ENCODE peak calls at places on chromosomes 5 and 9, in four cellular contexts. Y is A549, N is H1, K is K562. T is an unnamed sample.

GRCh38 chr5:112479418-112479817 is 60.3 kb upstream of the EPB41L4A start:
- DNase-seq in N (no peak), K (no peak), Y (no peak), T (no peak)

GRCh38 chr5:38426493-38426892 is 130.0 kb downstream of the LIFR start:
- DNase-seq in K (no peak), Y (no peak), N (no peak), T (no peak)

GRCh38 chr5:74766348-74766886 is 500 bp downstream of the GFM2 start:
- DNase-seq in Y (peak; percentile 66), N (no peak), K (peak; percentile 43), T (no peak)

GRCh38 chr5:12951846-12952245 is 992.6 kb downstream of the DNAH5 start:
- DNase-seq in Y (no peak), N (no peak), K (no peak), T (no peak)

GRCh38 chr9:124254261-124254682 is 3.5 kb upstream of the NEK6 start:
- DNase-seq in Y (no peak), K (no peak), N (no peak), T (no peak)

GRCh38 chr5:172102913-172103629 is 85.0 kb downstream of the STK10 start:
- DNase-seq in N (no peak), K (peak; percentile 57), Y (peak; percentile 71), T (no peak)

GRCh38 chr9:134314039-134314949 is 12.0 kb upstream of the RXRA start:
- DNase-seq in K (no peak), Y (no peak), N (no peak), T (no peak)

GRCh38 chr5:43663916-43664315 is 60.9 kb downstream of the NNT start:
- DNase-seq in Y (no peak), K (no peak), N (no peak), T (no peak)

GRCh38 chr5:117888688-117889087 is 1099.7 kb downstream of the DTWD2 start:
- DNase-seq in N (no peak), Y (no peak), K (no peak), T (no peak)

GRCh38 chr5:76473676-76474075 is 70.6 kb downstream of the IQGAP2 start:
- DNase-seq in Y (no peak), K (no peak), N (no peak), T (no peak)

GRCh38 chr9:124469011-124469832 is 19.0 kb downstream of the ADGRD2 start:
- DNase-seq in Y (no peak), N (no peak), K (peak; percentile 44), T (no peak)

GRCh38 chr5:151459680-151460079 is 12.3 kb downstream of the SLC36A1 start:
- DNase-seq in N (no peak), Y (no peak), K (no peak), T (no peak)

GRCh38 chr5:66209350-66209749 is 65.2 kb downstream of the SREK1 start:
- DNase-seq in K (no peak), Y (peak; percentile 31), N (no peak), T (peak; percentile 24)

GRCh38 chr9:113808391-113809191 is 67.5 kb upstream of the ZNF618 start:
- DNase-seq in Y (no peak), N (peak; percentile 42), K (no peak), T (no peak)

GRCh38 chr9:38015267-38015666 is 53.8 kb downstream of the SHB start:
- DNase-seq in Y (no peak), K (no peak), N (no peak), T (no peak)

GRCh38 chr5:132962429-132962928 is 955 bp downstream of the AFF4 start:
- DNase-seq in Y (peak; percentile 27), N (no peak), K (peak; percentile 26), T (no peak)

GRCh38 chr5:120516799-120517198 is 52.7 kb downstream of the PRR16 start:
- DNase-seq in Y (no peak), N (no peak), K (no peak), T (no peak)

GRCh38 chr9:71769175-71770165 is 1.2 kb upstream of the CEMIP2 start:
- DNase-seq in Y (peak; percentile 49), K (peak; percentile 51), N (peak; percentile 88), T (peak; percentile 89)

GRCh38 chr9:128005938-128006337 is 25.1 kb upstream of the EEIG1 start:
- DNase-seq in N (no peak), K (no peak), Y (no peak), T (no peak)

GRCh38 chr9:33445389-33445881 is 2.0 kb downstream of the AQP3 start:
- DNase-seq in Y (no peak), K (no peak), N (no peak), T (no peak)

GRCh38 chr9:126697350-126697749 is 83.6 kb downstream of the LMX1B start:
- DNase-seq in Y (no peak), N (no peak), K (no peak), T (no peak)

GRCh38 chr5:133756756-133757155 is 144.4 kb upstream of the FSTL4 start:
- DNase-seq in K (no peak), Y (no peak), N (no peak), T (no peak)

GRCh38 chr9:138071731-138072130 is 194.1 kb downstream of the CACNA1B start:
- DNase-seq in N (no peak), K (no peak), Y (no peak), T (no peak)

GRCh38 chr9:6467006-6467625 is 54.1 kb downstream of the UHRF2 start:
- DNase-seq in Y (no peak), N (no peak), K (no peak), T (no peak)

GRCh38 chr9:754150-754931 is 87.2 kb upstream of the DMRT1 start:
- DNase-seq in N (peak; percentile 27), K (no peak), Y (no peak), T (no peak)

GRCh38 chr9:132575005-132575609 is 7.3 kb upstream of the BARHL1 start:
- DNase-seq in K (peak; percentile 83), N (peak; percentile 90), Y (peak; percentile 88), T (peak; percentile 91)

GRCh38 chr9:16618524-16618923 is 251.9 kb downstream of the BNC2 start:
- DNase-seq in Y (no peak), K (no peak), N (no peak), T (no peak)

DNA sequence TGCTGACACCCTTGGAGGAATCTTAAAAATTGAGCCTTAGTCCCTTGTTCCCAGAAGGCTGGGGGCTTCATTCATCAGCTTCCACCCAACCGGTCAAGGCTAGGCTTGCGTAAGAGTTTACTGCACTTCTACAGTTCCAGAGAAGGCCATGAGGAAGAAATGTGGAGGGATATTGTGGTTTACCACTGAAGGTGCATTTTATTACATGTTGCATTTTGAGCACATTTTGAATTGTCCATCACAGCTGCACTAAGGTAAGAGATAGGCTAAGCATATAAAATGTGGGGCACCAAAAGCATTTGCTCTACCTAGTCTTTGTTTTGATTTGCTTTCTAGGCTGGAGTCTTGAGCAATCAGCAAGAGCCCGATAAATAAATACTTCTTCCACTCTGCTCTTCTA is 167.1 kb upstream of the PAPPA start:
- DNase-seq in K (no peak), N (no peak), Y (no peak), T (no peak)
- TF ChIP-seq JUN in K (no peak), N (no peak), Y (no peak), T (no peak)

GRCh38 chr5:6576861-6577501 is 55.9 kb downstream of the NSUN2 start:
- DNase-seq in Y (peak; percentile 41), K (peak; percentile 57), N (no peak), T (peak; percentile 28)
- TF ChIP-seq JUN in Y (no peak), K (no peak), N (no peak), T (no peak)

DNA sequence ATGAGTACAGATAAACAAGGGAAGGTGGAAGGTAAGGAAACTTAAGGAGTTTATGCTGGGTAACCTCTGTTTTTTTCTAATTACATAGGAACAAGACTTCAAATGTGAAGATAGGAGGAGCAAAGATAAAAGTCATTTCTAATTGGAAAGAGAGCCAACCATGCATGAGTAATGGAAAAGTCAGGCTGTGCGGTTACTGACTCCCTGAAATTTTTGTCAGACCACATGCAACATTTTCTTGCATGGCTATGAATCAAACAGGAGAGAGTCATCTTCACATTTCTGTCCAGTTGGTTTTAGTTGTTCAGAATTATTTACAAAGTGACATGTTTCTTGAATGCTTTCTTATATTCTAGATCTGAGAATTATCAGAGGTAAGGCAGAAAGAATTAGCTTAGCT is 100.9 kb upstream of the PIK3R1 start:
- DNase-seq in Y (no peak), N (no peak), K (no peak), T (no peak)
- TF ChIP-seq JUN in Y (no peak), N (no peak), K (no peak), T (no peak)

GRCh38 chr5:34736445-34737119 is 80.5 kb downstream of the RAI14 start:
- DNase-seq in Y (no peak), N (no peak), K (no peak), T (peak; percentile 57)
- TF ChIP-seq JUN in Y (no peak), N (no peak), K (no peak), T (no peak)

GRCh38 chr5:142245776-142246175 is 79.0 kb downstream of the SPRY4 start:
- DNase-seq in K (no peak), N (no peak), Y (no peak), T (no peak)
- TF ChIP-seq JUN in K (no peak), N (no peak), Y (no peak), T (no peak)

DNA sequence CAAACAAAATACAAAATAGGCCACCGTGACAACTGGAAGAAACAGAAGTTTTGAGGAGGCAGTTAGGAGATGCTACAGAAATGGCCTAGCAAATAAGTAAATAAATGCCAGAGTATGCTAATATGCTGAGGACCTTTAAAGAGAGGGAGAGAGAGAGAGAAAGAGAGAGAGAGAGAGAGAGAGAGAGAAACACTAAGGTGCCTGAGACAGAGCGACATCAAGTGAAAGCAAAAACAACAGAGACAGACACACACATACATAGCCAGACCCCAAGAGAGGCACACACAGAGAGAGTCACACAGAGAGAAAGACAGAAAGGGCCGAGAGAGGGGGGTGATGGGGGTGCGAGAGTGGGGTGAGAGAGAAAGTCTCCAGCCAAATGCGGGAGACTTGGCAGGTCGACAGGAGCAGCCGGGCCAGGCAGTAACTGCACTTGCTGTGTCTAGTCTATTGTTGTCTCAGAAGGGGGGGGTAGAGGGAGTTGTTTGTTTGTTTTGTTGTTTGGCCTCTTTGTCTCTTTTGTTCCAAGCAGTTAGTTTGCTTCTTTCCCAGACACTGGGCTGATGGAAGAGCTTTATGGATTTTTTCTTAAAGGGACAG is 30.1 kb upstream of the NFIB start:
- DNase-seq in Y (no peak), K (no peak), N (no peak), T (no peak)
- TF ChIP-seq JUN in Y (no peak), K (no peak), N (no peak), T (no peak)